ENCODE peak calls at places on chromosomes 3 and 15, in seven cellular contexts. S is upper lobe of right lung, A is choroid plexus epithelial cell, J is suprapubic skin, O is astrocyte of the spinal cord, N is right lobe of liver, C is kidney. U is an unnamed sample.

GRCh38 chr15:101115318-101115886 is 136.4 kb downstream of the CHSY1 start:
- DNase-seq in S (no peak), A (no peak), J (no peak), O (no peak), N (no peak), C (no peak), U (no peak)

GRCh38 chr15:60407406-60407805 is 9.6 kb upstream of the ANXA2 start:
- DNase-seq in S (no peak), A (peak; percentile 77), J (no peak), O (peak; percentile 83), N (no peak), C (no peak), U (peak; percentile 75)

GRCh38 chr3:53102601-53103147 is 27.6 kb downstream of the RFT1 start:
- DNase-seq in S (no peak), A (peak; percentile 53), J (no peak), O (no peak), N (no peak), C (no peak), U (no peak)

GRCh38 chr3:175163686-175164085 is 304.6 kb downstream of the NAALADL2 start:
- DNase-seq in S (no peak), A (no peak), J (no peak), O (peak; percentile 8), N (no peak), C (no peak), U (no peak)

GRCh38 chr15:79031821-79032220 is 58.8 kb downstream of the RASGRF1 start:
- DNase-seq in S (no peak), A (no peak), J (no peak), O (no peak), N (no peak), C (peak; percentile 57), U (no peak)

GRCh38 chr3:197889204-197889930 is 60.6 kb upstream of the RPL35A start:
- DNase-seq in S (no peak), A (no peak), J (no peak), O (no peak), N (no peak), C (no peak), U (no peak)

GRCh38 chr3:108006901-108007331 is 83.9 kb downstream of the CD47 start:
- DNase-seq in S (no peak), A (no peak), J (no peak), O (no peak), N (no peak), C (no peak), U (peak; percentile 50)

GRCh38 chr3:1087066-1087555 is 5.7 kb upstream of the CNTN6 start:
- DNase-seq in S (peak; percentile 74), A (peak; percentile 86), J (peak; percentile 56), O (peak; percentile 95), N (no peak), C (peak; percentile 69), U (peak; percentile 86)

GRCh38 chr3:47259114-47259513 is 23.5 kb downstream of the KIF9 start:
- DNase-seq in S (peak; percentile 41), A (no peak), J (no peak), O (no peak), N (no peak), C (peak; percentile 6), U (no peak)

GRCh38 chr3:143885803-143886427 is 37.6 kb upstream of the SLC9A9 start:
- DNase-seq in S (no peak), A (peak; percentile 64), J (no peak), O (peak; percentile 32), N (no peak), C (no peak), U (peak; percentile 63)

GRCh38 chr3:25803833-25804232 is 13.9 kb downstream of the OXSM start:
- DNase-seq in S (no peak), A (no peak), J (no peak), O (no peak), N (no peak), C (no peak), U (no peak)

GRCh38 chr3:33074217-33075067 is 22.5 kb downstream of the GLB1 start:
- DNase-seq in S (no peak), A (peak; percentile 83), J (no peak), O (peak; percentile 71), N (no peak), C (no peak), U (peak; percentile 81)

GRCh38 chr15:79896131-79896633 is 632 bp downstream of the MTHFS start:
- DNase-seq in S (no peak), A (no peak), J (no peak), O (no peak), N (no peak), C (no peak), U (no peak)

GRCh38 chr15:89116404-89116803 is 28.1 kb downstream of the ABHD2 start:
- DNase-seq in S (no peak), A (no peak), J (no peak), O (peak; percentile 61), N (no peak), C (no peak), U (no peak)

GRCh38 chr3:170487091-170487490 is 68.4 kb downstream of the CLDN11 start:
- DNase-seq in S (no peak), A (no peak), J (no peak), O (no peak), N (no peak), C (no peak), U (no peak)

GRCh38 chr3:183619624-183620274 is 15.7 kb upstream of the KLHL24 start:
- DNase-seq in S (no peak), A (no peak), J (no peak), O (no peak), N (no peak), C (no peak), U (no peak)

GRCh38 chr3:51389423-51390183 is 1.5 kb upstream of the RBM15B start:
- DNase-seq in S (peak; percentile 77), A (peak; percentile 71), J (no peak), O (peak; percentile 47), N (peak; percentile 63), C (peak; percentile 78), U (peak; percentile 62)

GRCh38 chr3:45067941-45068340 is 41.8 kb downstream of the CLEC3B start:
- DNase-seq in S (no peak), A (no peak), J (no peak), O (no peak), N (no peak), C (no peak), U (no peak)

GRCh38 chr3:12891985-12892839 is 50.8 kb upstream of the RPL32 start:
- DNase-seq in S (no peak), A (peak; percentile 77), J (no peak), O (peak; percentile 57), N (peak; percentile 48), C (peak; percentile 73), U (peak; percentile 76)

GRCh38 chr15:45161666-45162065 is 26.1 kb downstream of the SHF start:
- DNase-seq in S (no peak), A (no peak), J (no peak), O (no peak), N (no peak), C (peak; percentile 56), U (no peak)

GRCh38 chr15:45163508-45163856 is 24.3 kb downstream of the SHF start:
- DNase-seq in S (no peak), A (no peak), J (no peak), O (no peak), N (no peak), C (peak; percentile 38), U (no peak)

GRCh38 chr15:45164914-45165313 is 22.9 kb downstream of the SHF start:
- DNase-seq in S (no peak), A (no peak), J (no peak), O (no peak), N (no peak), C (peak; percentile 22), U (no peak)

GRCh38 chr15:45165536-45165935 is 22.2 kb downstream of the SHF start:
- DNase-seq in S (no peak), A (no peak), J (no peak), O (no peak), N (no peak), C (peak; percentile 64), U (no peak)

GRCh38 chr15:45162771-45163507 is 24.8 kb downstream of the SHF start:
- DNase-seq in S (peak; percentile 85), A (peak; percentile 90), J (peak; percentile 84), O (peak; percentile 83), N (peak; percentile 81), C (peak; percentile 84), U (peak; percentile 85)
- TF ChIP-seq CTCF in S (peak; percentile 84), A (peak; percentile 98), J (peak; percentile 83), O (peak; percentile 96), N (peak; percentile 89), C (peak; percentile 94), U (peak; percentile 99)

GRCh38 chr3:126290325-126290724 is 66.9 kb downstream of the KLF15 start:
- DNase-seq in S (no peak), A (no peak), J (no peak), O (no peak), N (no peak), C (no peak), U (no peak)
- H3K4me3 ChIP-seq in S (no peak overlapping the region), A (no peak overlapping the region), J (no peak overlapping the region), O (no peak overlapping the region), N (no peak overlapping the region), C (no peak overlapping the region), U (no peak overlapping the region)

GRCh38 chr3:23086831-23087230 is 116.3 kb upstream of the UBE2E2 start:
- DNase-seq in S (no peak), A (no peak), J (no peak), O (no peak), N (no peak), C (no peak), U (no peak)

GRCh38 chr3:23084367-23084766 is 118.8 kb upstream of the UBE2E2 start:
- DNase-seq in S (no peak), A (no peak), J (no peak), O (no peak), N (no peak), C (no peak), U (no peak)

GRCh38 chr3:23086366-23086765 is 116.8 kb upstream of the UBE2E2 start:
- DNase-seq in S (no peak), A (no peak), J (no peak), O (no peak), N (no peak), C (no peak), U (no peak)

GRCh38 chr3:23079976-23080375 is 123.2 kb upstream of the UBE2E2 start:
- DNase-seq in S (no peak), A (peak; percentile 17), J (no peak), O (no peak), N (no peak), C (no peak), U (peak; percentile 15)

DNA sequence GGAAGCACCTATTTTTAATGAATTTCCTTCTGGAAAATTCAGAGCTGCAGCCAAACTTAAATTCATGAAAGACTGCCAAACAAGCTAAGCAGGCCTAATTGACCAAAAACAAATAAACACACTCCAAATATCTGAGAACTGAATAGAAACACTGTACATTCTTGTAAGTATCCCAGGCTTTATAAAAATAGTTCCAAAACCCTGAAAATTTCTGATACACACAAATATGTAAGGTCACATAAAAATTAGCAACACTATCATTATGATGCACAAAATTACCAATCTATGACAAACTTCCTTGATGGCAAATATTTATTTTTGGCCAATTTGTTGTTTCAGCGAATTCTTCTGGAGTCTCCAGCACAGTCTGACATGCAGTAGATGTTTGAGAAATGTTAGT is 117.9 kb upstream of the UBE2E2 start:
- DNase-seq in S (no peak), A (peak; percentile 54), J (no peak), O (peak; percentile 42), N (no peak), C (no peak), U (no peak)
- TF ChIP-seq CTCF in S (no peak), A (no peak), J (no peak), O (no peak), N (no peak), C (no peak), U (no peak)

DNA sequence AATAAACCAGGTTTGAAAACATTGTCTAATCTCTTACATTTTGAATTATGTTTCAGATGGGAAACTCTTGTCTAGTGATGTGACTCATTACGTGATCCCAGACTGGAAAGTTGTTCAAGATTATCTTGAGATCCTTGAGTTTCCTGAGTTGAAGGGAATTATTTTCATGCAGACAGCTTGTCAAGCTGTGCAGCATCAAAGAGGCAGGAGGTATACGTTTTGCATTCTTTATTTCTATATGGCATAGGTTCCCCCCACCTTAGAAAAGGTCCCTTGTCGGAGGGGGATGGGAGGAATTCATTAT is 1.5 kb downstream of the DIS3L start:
- DNase-seq in S (no peak), A (peak; percentile 31), J (no peak), O (no peak), N (no peak), C (no peak), U (peak; percentile 39)
- H3K4me3 ChIP-seq in S (peak overlapping the region; percentile 80), A (no peak overlapping the region), J (peak overlapping the region; percentile 56), O (no peak overlapping the region), N (no peak overlapping the region), C (peak overlapping the region; percentile 66), U (peak overlapping the region; percentile 62)